ENCODE peak calls at places on chromosomes 12 and 14, in four cellular contexts. V, Q, N and W are unnamed samples. For H3K27me3, the result is how much of the 10 kb centered on the place peaks cover.

GRCh38 chr14:79369359-79370332 is 841.7 kb downstream of the DIO2 start:
- DNase-seq in V (no peak), Q (no peak), N (peak), W (peak)

GRCh38 chr14:65243766-65244442 is 141.6 kb upstream of the MAX start:
- DNase-seq in V (no peak), Q (no peak), N (no peak), W (peak)

GRCh38 chr14:36344211-36344610 is 23.8 kb upstream of the MBIP start:
- DNase-seq in V (no peak), Q (no peak), N (no peak), W (no peak)

GRCh38 chr12:115223322-115223721 is 539.3 kb upstream of the TBX3 start:
- DNase-seq in V (no peak), Q (no peak), N (peak), W (peak)

GRCh38 chr12:7844131-7844530 is 28.6 kb downstream of the SLC2A14 start:
- DNase-seq in V (no peak), Q (no peak), N (no peak), W (no peak)

GRCh38 chr12:103687262-103687661 is 100.2 kb downstream of the STAB2 start:
- DNase-seq in Q (no peak), N (no peak), V (no peak), W (no peak)

GRCh38 chr12:81401241-81401640 is 323.4 kb downstream of the ACSS3 start:
- DNase-seq in V (no peak), Q (no peak), N (no peak), W (no peak)

GRCh38 chr12:14384783-14385638 is 19.5 kb downstream of the ATF7IP start:
- DNase-seq in N (peak), Q (no peak), V (peak), W (peak)

GRCh38 chr14:44657688-44658388 is 150.8 kb upstream of the FSCB start:
- DNase-seq in Q (no peak), N (no peak), V (no peak), W (no peak)

GRCh38 chr12:128661216-128661550 is 162.6 kb downstream of the SLC15A4 start:
- DNase-seq in Q (no peak), V (no peak), N (no peak), W (no peak)

GRCh38 chr14:72892103-72892878 is 1.6 kb downstream of the DPF3 start:
- DNase-seq in Q (no peak), V (no peak), N (no peak), W (peak)

DNA sequence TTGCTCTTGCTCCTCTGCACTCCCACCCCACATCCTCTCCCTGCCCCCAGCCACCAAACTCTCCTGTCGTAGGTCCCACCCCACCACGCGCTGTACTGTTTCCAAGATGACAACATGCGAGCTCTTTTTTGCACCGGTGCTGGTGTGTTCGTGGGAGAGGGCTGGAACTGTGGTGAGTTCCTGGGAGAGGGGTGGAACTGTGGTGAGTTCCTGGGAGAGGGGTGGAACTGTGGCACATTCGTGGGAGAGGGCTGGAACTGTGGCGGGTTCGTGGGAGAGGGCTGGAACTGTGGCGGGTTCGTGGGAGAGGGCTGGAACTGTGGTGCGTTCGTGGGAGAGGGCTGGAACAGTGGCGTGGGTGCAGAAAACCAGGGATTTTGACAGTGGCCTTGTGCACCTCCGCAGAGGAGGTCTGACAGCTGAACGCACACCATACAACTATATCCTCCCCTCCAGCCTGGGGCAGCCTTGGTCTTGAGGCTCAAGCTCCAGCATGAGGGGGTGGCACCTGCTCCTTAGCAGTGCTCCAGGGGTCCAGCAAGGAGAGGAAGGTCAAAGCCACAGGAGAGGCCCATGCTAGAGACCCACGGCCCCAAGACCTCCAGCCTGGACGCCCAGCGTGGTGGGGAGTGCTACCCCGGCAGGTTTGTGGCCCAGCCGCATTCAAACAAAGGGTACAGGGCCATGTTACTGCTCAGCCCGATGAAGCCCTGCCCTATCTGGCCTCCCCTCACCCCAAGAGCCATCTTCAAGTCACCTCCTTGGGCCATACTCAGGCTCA is 50.1 kb downstream of the ACTN1 start:
- DNase-seq in Q (no peak), N (no peak), V (no peak), W (no peak)
- H3K27ac ChIP-seq in Q (peak), N (no peak), V (peak), W (no peak)

GRCh38 chr12:132438726-132439125 is 51.2 kb upstream of the FBRSL1 start:
- DNase-seq in V (no peak), Q (no peak), N (no peak), W (no peak)

GRCh38 chr12:132438139-132438700 is 51.7 kb upstream of the FBRSL1 start:
- DNase-seq in V (no peak), Q (no peak), N (no peak), W (no peak)

GRCh38 chr12:132437252-132438138 is 52.5 kb upstream of the FBRSL1 start:
- DNase-seq in Q (no peak), V (no peak), N (no peak), W (no peak)

GRCh38 chr12:132435486-132436187 is 54.3 kb upstream of the FBRSL1 start:
- DNase-seq in N (no peak), Q (no peak), V (no peak), W (no peak)

GRCh38 chr12:132436791-132437251 is 53.1 kb upstream of the FBRSL1 start:
- DNase-seq in V (no peak), Q (no peak), N (no peak), W (no peak)
- H3K27me3 ChIP-seq in V (under half), Q (half or more), N (under half), W (under half)

GRCh38 chr12:129762436-129762835 is 141.4 kb downstream of the TMEM132D start:
- DNase-seq in N (no peak), Q (no peak), V (no peak), W (no peak)
- TF ChIP-seq CTCF in N (no peak), Q (no peak), V (no peak), W (no peak)

GRCh38 chr14:104805326-104805678 is 4.4 kb downstream of the ZBTB42 start:
- DNase-seq in N (peak), V (peak), Q (no peak), W (no peak)
- H3K27ac ChIP-seq in N (no peak), V (peak), Q (no peak), W (no peak)